ENCODE peak calls at places on chromosome 15, in five cellular contexts. Z is AG08396; Y is ELR; X is stimulated activated CD4-positive, alpha-beta T cell treated with anti-CD3 and anti-CD28 coated beads, TNF-alpha, amount 100 ng/mL, for 1 hour; U is psoas muscle. M is an unnamed sample.

GRCh38 chr15:53225786-53226185 is 435.6 kb upstream of the ONECUT1 start:
- DNase-seq in Z (no peak), Y (no peak), X (no peak), U (no peak), M (no peak)

GRCh38 chr15:89455535-89455934 is 40.8 kb downstream of the RHCG start:
- DNase-seq in Z (no peak), Y (no peak), X (no peak), U (no peak), M (no peak)

GRCh38 chr15:59335197-59335786 is 37.4 kb downstream of the MYO1E start:
- DNase-seq in Z (no peak), Y (no peak), X (no peak), U (no peak), M (no peak)

GRCh38 chr15:71250936-71251468 is 135.7 kb downstream of the THSD4 start:
- DNase-seq in Z (no peak), Y (no peak), X (no peak), U (no peak), M (no peak)

GRCh38 chr15:57061696-57062095 is 143.3 kb downstream of the TCF12 start:
- DNase-seq in Z (no peak), Y (peak), X (no peak), U (no peak), M (no peak)

GRCh38 chr15:73688455-73688854 is 4.3 kb downstream of the CD276 start:
- DNase-seq in Z (peak), Y (peak), X (no peak), U (no peak), M (no peak)

GRCh38 chr15:84611631-84612030 is 10.8 kb downstream of the ZSCAN2 start:
- DNase-seq in Z (peak), Y (peak), X (no peak), U (no peak), M (no peak)

GRCh38 chr15:45136378-45136764 is 6.6 kb downstream of the DUOX1 start:
- DNase-seq in Z (no peak), Y (no peak), X (no peak), U (no peak), M (no peak)

GRCh38 chr15:85003593-85004312 is 22.1 kb downstream of the PDE8A start:
- DNase-seq in Z (no peak), Y (no peak), X (no peak), U (no peak), M (no peak)

GRCh38 chr15:84570164-84570692 is 30.6 kb upstream of the ZSCAN2 start:
- DNase-seq in Z (peak), Y (peak), X (peak), U (peak), M (peak)

GRCh38 chr15:39040861-39041260 is 476.2 kb upstream of the RASGRP1 start:
- DNase-seq in Z (no peak), Y (no peak), X (no peak), U (no peak), M (no peak)

GRCh38 chr15:50182233-50183013 is 427 bp downstream of the SLC27A2 start:
- DNase-seq in Z (peak), Y (peak), X (no peak), U (no peak), M (no peak)

GRCh38 chr15:52050416-52050815 is 31.4 kb downstream of the MAPK6 start:
- DNase-seq in Z (no peak), Y (peak), X (no peak), U (no peak), M (peak)

GRCh38 chr15:101091080-101092017 is 160.5 kb downstream of the CHSY1 start:
- DNase-seq in Z (peak), Y (peak), X (no peak), U (peak), M (no peak)

GRCh38 chr15:98713585-98714001 is 65.3 kb downstream of the IGF1R start:
- DNase-seq in Z (no peak), Y (no peak), X (no peak), U (no peak), M (peak)

GRCh38 chr15:28895566-28895965 is 9.8 kb downstream of the APBA2 start:
- DNase-seq in Z (no peak), Y (no peak), X (no peak), U (no peak), M (no peak)

GRCh38 chr15:40554164-40554530 is 10.7 kb downstream of the CCDC32 start:
- DNase-seq in Z (no peak), Y (no peak), X (no peak), U (no peak), M (no peak)

GRCh38 chr15:30924353-30924752 is 20.6 kb downstream of the FAN1 start:
- DNase-seq in Z (peak), Y (peak), X (no peak), U (no peak), M (no peak)

GRCh38 chr15:101056366-101057334 is 137.5 kb downstream of the LRRK1 start:
- DNase-seq in Z (no peak), Y (no peak), X (no peak), U (no peak), M (no peak)

GRCh38 chr15:29747837-29748417 is 74.3 kb downstream of the TJP1 start:
- DNase-seq in Z (no peak), Y (peak), X (no peak), U (no peak), M (peak)

GRCh38 chr15:63473999-63474809 is 30.2 kb upstream of the USP3 start:
- DNase-seq in Z (peak), Y (peak), X (no peak), U (no peak), M (peak)

GRCh38 chr15:89903858-89904130 is 9.0 kb downstream of the ARPIN start:
- DNase-seq in Z (no peak), Y (no peak), X (no peak), U (no peak), M (no peak)

GRCh38 chr15:52383100-52383588 is 87.5 kb upstream of the MYO5C start:
- DNase-seq in Z (no peak), Y (peak), X (no peak), U (no peak), M (peak)

GRCh38 chr15:47506543-47507090 is 210.7 kb upstream of the SEMA6D start:
- DNase-seq in Z (no peak), Y (no peak), X (no peak), U (no peak), M (no peak)

GRCh38 chr15:40320931-40321371 is 2.5 kb upstream of the INAFM2 start:
- DNase-seq in Z (peak), Y (peak), X (no peak), U (no peak), M (peak)

GRCh38 chr15:32994810-32995424 is 199.6 kb downstream of the FMN1 start:
- DNase-seq in Z (no peak), Y (peak), X (no peak), U (no peak), M (peak)